ENCODE peak calls at places on chromosomes 7 and 10, in seven cellular contexts. M is lower leg skin; Q is T-helper 2 cell; A is Jurkat, Clone E6-1; C is SW480; Y is OCI-M1; O is stromal cell of bone marrow. H is an unnamed sample.

GRCh38 chr7:113831509-113831908 is 87.3 kb downstream of the PPP1R3A start:
- DNase-seq in M (no peak), Q (no peak), A (no peak), C (no peak), Y (no peak), O (peak), H (no peak)

GRCh38 chr7:120731276-120731675 is 126.7 kb downstream of the TSPAN12 start:
- DNase-seq in M (no peak), Q (no peak), A (no peak), C (no peak), Y (no peak), O (no peak), H (no peak)

GRCh38 chr10:35533565-35533964 is 71.6 kb upstream of the GJD4 start:
- DNase-seq in M (no peak), Q (no peak), A (no peak), C (no peak), Y (peak), O (no peak), H (no peak)

GRCh38 chr10:132774905-132775863 is 10.8 kb downstream of the NKX6-2 start:
- DNase-seq in M (no peak), Q (no peak), A (no peak), C (peak), Y (peak), O (no peak), H (no peak)

GRCh38 chr10:88553116-88553752 is 29.9 kb downstream of the RNLS start:
- DNase-seq in M (peak), Q (peak), A (peak), C (peak), Y (peak), O (peak), H (peak)

GRCh38 chr10:73841526-73842285 is 30.3 kb upstream of the NDST2 start:
- DNase-seq in M (no peak), Q (no peak), A (no peak), C (no peak), Y (no peak), O (peak), H (no peak)

GRCh38 chr7:12111461-12112405 is 99.4 kb upstream of the TMEM106B start:
- DNase-seq in M (no peak), Q (no peak), A (no peak), C (no peak), Y (peak), O (peak), H (no peak)

GRCh38 chr7:47576909-47577255 is 5.0 kb downstream of the TNS3 start:
- DNase-seq in M (no peak), Q (no peak), A (no peak), C (no peak), Y (no peak), O (no peak), H (no peak)

GRCh38 chr10:77301305-77301730 is 336.3 kb downstream of the KCNMA1 start:
- DNase-seq in M (no peak), Q (no peak), A (no peak), C (no peak), Y (no peak), O (no peak), H (no peak)

GRCh38 chr10:53808677-53809076 is 992.4 kb downstream of the PCDH15 start:
- DNase-seq in M (no peak), Q (no peak), A (no peak), C (no peak), Y (peak), O (no peak), H (no peak)

GRCh38 chr7:112866424-112866823 is 76.2 kb upstream of the TMEM168 start:
- DNase-seq in M (no peak), Q (no peak), A (no peak), C (no peak), Y (no peak), O (no peak), H (no peak)

GRCh38 chr7:2518101-2518500 is 1.5 kb upstream of the LFNG start:
- DNase-seq in M (no peak), Q (no peak), A (no peak), C (peak), Y (no peak), O (no peak), H (no peak)

GRCh38 chr7:44884553-44885393 is 557 bp downstream of the PURB start:
- DNase-seq in M (peak), Q (peak), A (no peak), C (peak), Y (peak), O (no peak), H (peak)

GRCh38 chr10:116264296-116264695 is 8.7 kb downstream of the GFRA1 start:
- DNase-seq in M (no peak), Q (no peak), A (no peak), C (no peak), Y (no peak), O (no peak), H (no peak)

GRCh38 chr7:26291699-26292538 is at the start of gene SNX10:
- DNase-seq in M (no peak), Q (peak), A (peak), C (peak), Y (peak), O (no peak), H (peak)

GRCh38 chr7:68980011-68980410 is 618.3 kb upstream of the AUTS2 start:
- DNase-seq in M (no peak), Q (no peak), A (no peak), C (no peak), Y (no peak), O (peak), H (no peak)

GRCh38 chr7:22238354-22239311 is 118.3 kb downstream of the RAPGEF5 start:
- DNase-seq in M (no peak), Q (no peak), A (no peak), C (no peak), Y (no peak), O (no peak), H (no peak)

GRCh38 chr7:99374121-99375064 is at the start of gene ARPC1B:
- DNase-seq in M (peak), Q (peak), A (peak), C (peak), Y (peak), O (peak), H (peak)

GRCh38 chr10:61828788-61829187 is 72.7 kb upstream of the ARID5B start:
- DNase-seq in M (no peak), Q (no peak), A (no peak), C (no peak), Y (no peak), O (no peak), H (no peak)

H was measured in HL-60.